ENCODE peak calls at places on chromosome 2, in nine cellular contexts. One of them, this sample, is unnamed.

GRCh38 chr2:439077-439476 is 151.2 kb upstream of the ALKAL2 start:
- DNase-seq in psoas muscle: no peak
- DNase-seq in uterus: no peak
- DNase-seq in lung: no peak
- DNase-seq in HepG2: no peak
- DNase-seq in fibroblast of the aortic adventitia: no peak
- DNase-seq in IMR-90: no peak
- DNase-seq in thoracic aorta: no peak
- DNase-seq in adrenal gland: no peak
- DNase-seq in this sample: no peak

GRCh38 chr2:41197781-41198180 is 745.9 kb upstream of the SLC8A1 start:
- DNase-seq in psoas muscle: no peak
- DNase-seq in uterus: no peak
- DNase-seq in lung: no peak
- DNase-seq in HepG2: no peak
- DNase-seq in fibroblast of the aortic adventitia: no peak
- DNase-seq in IMR-90: no peak
- DNase-seq in thoracic aorta: no peak
- DNase-seq in adrenal gland: no peak
- DNase-seq in this sample: no peak

GRCh38 chr2:23449413-23449812 is 64.4 kb downstream of the KLHL29 start:
- DNase-seq in psoas muscle: no peak
- DNase-seq in uterus: no peak
- DNase-seq in lung: no peak
- DNase-seq in HepG2: no peak
- DNase-seq in fibroblast of the aortic adventitia: no peak
- DNase-seq in IMR-90: no peak
- DNase-seq in thoracic aorta: no peak
- DNase-seq in adrenal gland: no peak
- DNase-seq in this sample: no peak

GRCh38 chr2:70919672-70920366 is 15.9 kb upstream of the ATP6V1B1 start:
- DNase-seq in psoas muscle: peak
- DNase-seq in uterus: peak
- DNase-seq in lung: peak
- DNase-seq in HepG2: peak
- DNase-seq in fibroblast of the aortic adventitia: peak
- DNase-seq in IMR-90: peak
- DNase-seq in thoracic aorta: no peak
- DNase-seq in adrenal gland: peak
- DNase-seq in this sample: peak

GRCh38 chr2:183541766-183542165 is 417.5 kb downstream of the NUP35 start:
- DNase-seq in psoas muscle: no peak
- DNase-seq in uterus: no peak
- DNase-seq in lung: no peak
- DNase-seq in HepG2: no peak
- DNase-seq in fibroblast of the aortic adventitia: no peak
- DNase-seq in IMR-90: no peak
- DNase-seq in thoracic aorta: no peak
- DNase-seq in adrenal gland: no peak
- DNase-seq in this sample: no peak

GRCh38 chr2:199315299-199316179 is 142.2 kb downstream of the SATB2 start:
- DNase-seq in psoas muscle: no peak
- DNase-seq in uterus: no peak
- DNase-seq in lung: no peak
- DNase-seq in HepG2: peak
- DNase-seq in fibroblast of the aortic adventitia: peak
- DNase-seq in IMR-90: peak
- DNase-seq in thoracic aorta: no peak
- DNase-seq in adrenal gland: no peak
- DNase-seq in this sample: no peak

GRCh38 chr2:177640423-177640822 is 247.8 kb downstream of the AGPS start:
- DNase-seq in psoas muscle: no peak
- DNase-seq in uterus: no peak
- DNase-seq in lung: no peak
- DNase-seq in HepG2: no peak
- DNase-seq in fibroblast of the aortic adventitia: no peak
- DNase-seq in IMR-90: no peak
- DNase-seq in thoracic aorta: no peak
- DNase-seq in adrenal gland: no peak
- DNase-seq in this sample: no peak

GRCh38 chr2:3785890-3786273 is 82.5 kb downstream of the DCDC2C start:
- DNase-seq in psoas muscle: no peak
- DNase-seq in uterus: no peak
- DNase-seq in lung: no peak
- DNase-seq in HepG2: no peak
- DNase-seq in fibroblast of the aortic adventitia: no peak
- DNase-seq in IMR-90: no peak
- DNase-seq in thoracic aorta: no peak
- DNase-seq in adrenal gland: no peak
- DNase-seq in this sample: no peak

GRCh38 chr2:28469304-28469703 is 26.6 kb upstream of the PLB1 start:
- DNase-seq in psoas muscle: no peak
- DNase-seq in uterus: no peak
- DNase-seq in lung: no peak
- DNase-seq in HepG2: no peak
- DNase-seq in fibroblast of the aortic adventitia: peak
- DNase-seq in IMR-90: peak
- DNase-seq in thoracic aorta: no peak
- DNase-seq in adrenal gland: peak
- DNase-seq in this sample: peak

GRCh38 chr2:109377976-109378375 is 235.8 kb downstream of the SEPTIN10 start:
- DNase-seq in psoas muscle: peak
- DNase-seq in uterus: peak
- DNase-seq in lung: no peak
- DNase-seq in HepG2: no peak
- DNase-seq in fibroblast of the aortic adventitia: no peak
- DNase-seq in IMR-90: no peak
- DNase-seq in thoracic aorta: no peak
- DNase-seq in adrenal gland: no peak
- DNase-seq in this sample: no peak

GRCh38 chr2:25323042-25323514 is 18.6 kb downstream of the DNMT3A start:
- DNase-seq in psoas muscle: peak
- DNase-seq in uterus: no peak
- DNase-seq in lung: no peak
- DNase-seq in HepG2: no peak
- DNase-seq in fibroblast of the aortic adventitia: no peak
- DNase-seq in IMR-90: peak
- DNase-seq in thoracic aorta: no peak
- DNase-seq in adrenal gland: no peak
- DNase-seq in this sample: no peak

GRCh38 chr2:234098675-234099195 is 48.2 kb downstream of the SPP2 start:
- DNase-seq in psoas muscle: no peak
- DNase-seq in uterus: no peak
- DNase-seq in lung: no peak
- DNase-seq in HepG2: no peak
- DNase-seq in fibroblast of the aortic adventitia: no peak
- DNase-seq in IMR-90: no peak
- DNase-seq in thoracic aorta: no peak
- DNase-seq in adrenal gland: no peak
- DNase-seq in this sample: no peak

DNA sequence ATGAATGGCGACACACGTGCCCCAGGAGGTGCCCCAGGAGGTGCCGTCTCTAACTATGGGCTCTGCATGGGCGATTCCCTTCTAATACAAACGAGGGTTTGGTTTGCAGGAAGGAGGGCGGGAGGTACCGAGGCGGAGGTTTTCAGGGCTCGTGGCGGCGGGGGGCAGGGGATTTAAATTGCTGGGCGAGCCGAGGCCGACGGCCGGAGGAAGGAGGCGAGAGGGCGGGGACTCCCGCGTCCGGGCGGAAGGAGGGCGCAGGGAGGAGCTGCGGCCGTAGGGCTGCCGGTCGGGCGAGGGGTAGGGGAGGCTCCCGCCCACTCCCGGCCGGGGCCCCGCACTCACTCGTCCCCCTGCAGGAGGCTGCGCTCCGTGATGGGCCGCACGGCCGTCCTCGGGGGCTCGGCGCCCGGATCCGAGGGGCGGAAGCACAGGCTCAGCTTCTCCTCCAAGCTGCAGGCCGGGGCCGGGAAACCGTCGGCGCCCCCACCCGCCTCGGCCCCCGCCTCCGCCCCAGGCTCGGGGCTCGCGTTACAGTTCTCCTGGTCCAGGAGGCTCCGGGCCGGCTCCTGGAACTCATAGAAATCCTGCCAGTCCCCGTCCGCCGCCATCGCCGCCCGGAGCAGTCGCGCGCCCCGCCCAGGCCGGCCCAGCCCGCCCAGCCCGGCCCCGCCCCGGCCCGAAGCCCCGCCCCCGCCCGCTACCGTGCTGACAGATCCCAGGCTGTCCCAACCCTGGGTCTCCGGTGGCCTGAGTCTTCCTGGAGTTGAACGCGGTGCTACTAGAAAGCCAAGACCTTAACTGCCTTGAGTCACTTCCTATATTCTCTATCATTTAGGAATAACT is at the start of gene FEZ2:
- DNase-seq in psoas muscle: peak
- DNase-seq in uterus: peak
- DNase-seq in lung: peak
- DNase-seq in HepG2: peak
- DNase-seq in fibroblast of the aortic adventitia: peak
- DNase-seq in IMR-90: peak
- DNase-seq in thoracic aorta: peak
- DNase-seq in adrenal gland: peak
- DNase-seq in this sample: peak
- TF ChIP-seq CTCF in psoas muscle: no peak
- TF ChIP-seq CTCF in uterus: no peak
- TF ChIP-seq CTCF in lung: no peak
- TF ChIP-seq CTCF in HepG2: no peak
- TF ChIP-seq CTCF in fibroblast of the aortic adventitia: no peak
- TF ChIP-seq CTCF in IMR-90: no peak
- TF ChIP-seq CTCF in thoracic aorta: no peak
- TF ChIP-seq CTCF in adrenal gland: no peak
- TF ChIP-seq CTCF in this sample: no peak

GRCh38 chr2:44392338-44392943 is 30.7 kb downstream of the CAMKMT start:
- DNase-seq in psoas muscle: no peak
- DNase-seq in uterus: peak
- DNase-seq in lung: peak
- DNase-seq in HepG2: peak
- DNase-seq in fibroblast of the aortic adventitia: peak
- DNase-seq in IMR-90: peak
- DNase-seq in thoracic aorta: no peak
- DNase-seq in adrenal gland: peak
- DNase-seq in this sample: peak

GRCh38 chr2:44388877-44389276 is 27.1 kb downstream of the CAMKMT start:
- DNase-seq in psoas muscle: no peak
- DNase-seq in uterus: no peak
- DNase-seq in lung: no peak
- DNase-seq in HepG2: no peak
- DNase-seq in fibroblast of the aortic adventitia: no peak
- DNase-seq in IMR-90: no peak
- DNase-seq in thoracic aorta: no peak
- DNase-seq in adrenal gland: no peak
- DNase-seq in this sample: no peak

DNA sequence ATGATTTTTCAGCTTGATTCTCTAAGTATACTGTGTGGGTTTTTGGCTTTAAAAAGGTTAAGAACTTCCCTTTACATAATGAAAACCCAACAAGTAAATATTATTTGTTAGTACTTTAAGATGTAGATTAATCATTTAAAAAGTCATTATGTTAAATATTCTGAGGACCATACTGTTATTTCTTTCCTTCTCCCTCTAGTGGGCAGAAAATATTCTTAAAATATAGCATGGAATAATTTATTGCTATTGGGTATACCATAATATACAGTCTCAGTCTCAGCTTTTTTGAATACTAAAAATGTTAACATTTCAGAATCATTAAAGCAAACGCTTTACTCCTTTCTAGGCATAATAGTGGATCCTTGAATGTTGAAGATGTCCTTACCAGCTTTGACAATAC is 28.1 kb downstream of the CAMKMT start:
- DNase-seq in psoas muscle: no peak
- DNase-seq in uterus: no peak
- DNase-seq in lung: no peak
- DNase-seq in HepG2: no peak
- DNase-seq in fibroblast of the aortic adventitia: peak
- DNase-seq in IMR-90: no peak
- DNase-seq in thoracic aorta: no peak
- DNase-seq in adrenal gland: no peak
- DNase-seq in this sample: no peak
- TF ChIP-seq CTCF in psoas muscle: no peak
- TF ChIP-seq CTCF in uterus: no peak
- TF ChIP-seq CTCF in lung: no peak
- TF ChIP-seq CTCF in HepG2: no peak
- TF ChIP-seq CTCF in fibroblast of the aortic adventitia: peak
- TF ChIP-seq CTCF in IMR-90: peak
- TF ChIP-seq CTCF in thoracic aorta: no peak
- TF ChIP-seq CTCF in adrenal gland: peak
- TF ChIP-seq CTCF in this sample: peak

GRCh38 chr2:21781962-21782361 is 658.2 kb downstream of the TDRD15 start:
- DNase-seq in psoas muscle: no peak
- DNase-seq in uterus: no peak
- DNase-seq in lung: no peak
- DNase-seq in HepG2: no peak
- DNase-seq in fibroblast of the aortic adventitia: no peak
- DNase-seq in IMR-90: no peak
- DNase-seq in thoracic aorta: no peak
- DNase-seq in adrenal gland: no peak
- DNase-seq in this sample: no peak

GRCh38 chr2:21779786-21780185 is 656.0 kb downstream of the TDRD15 start:
- DNase-seq in psoas muscle: no peak
- DNase-seq in uterus: no peak
- DNase-seq in lung: no peak
- DNase-seq in HepG2: no peak
- DNase-seq in fibroblast of the aortic adventitia: no peak
- DNase-seq in IMR-90: peak
- DNase-seq in thoracic aorta: no peak
- DNase-seq in adrenal gland: no peak
- DNase-seq in this sample: no peak

GRCh38 chr2:21787931-21788330 is 664.2 kb downstream of the TDRD15 start:
- DNase-seq in psoas muscle: no peak
- DNase-seq in uterus: no peak
- DNase-seq in lung: no peak
- DNase-seq in HepG2: no peak
- DNase-seq in fibroblast of the aortic adventitia: no peak
- DNase-seq in IMR-90: peak
- DNase-seq in thoracic aorta: no peak
- DNase-seq in adrenal gland: no peak
- DNase-seq in this sample: no peak

DNA sequence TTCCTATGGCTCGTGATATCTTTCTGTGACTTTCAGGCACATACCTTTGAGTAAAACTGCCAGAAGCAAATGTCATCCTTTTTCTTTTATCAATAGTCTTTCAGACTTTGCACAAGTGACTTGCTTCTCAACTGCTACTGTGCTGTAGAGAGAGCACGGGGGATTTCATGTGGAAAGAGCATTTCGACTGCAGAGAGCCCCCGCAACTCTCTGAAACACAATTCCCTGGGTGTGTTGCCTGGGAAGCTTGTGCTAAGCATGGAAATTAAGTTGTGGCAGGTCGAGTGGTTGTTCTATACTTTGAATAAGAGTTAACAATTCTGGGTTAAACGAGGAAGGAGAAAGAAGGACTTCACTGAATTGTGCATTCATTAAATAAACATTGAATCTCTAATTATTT is 659.1 kb downstream of the TDRD15 start:
- DNase-seq in psoas muscle: no peak
- DNase-seq in uterus: no peak
- DNase-seq in lung: no peak
- DNase-seq in HepG2: no peak
- DNase-seq in fibroblast of the aortic adventitia: no peak
- DNase-seq in IMR-90: no peak
- DNase-seq in thoracic aorta: no peak
- DNase-seq in adrenal gland: no peak
- DNase-seq in this sample: no peak
- TF ChIP-seq CTCF in psoas muscle: no peak
- TF ChIP-seq CTCF in uterus: no peak
- TF ChIP-seq CTCF in lung: no peak
- TF ChIP-seq CTCF in HepG2: no peak
- TF ChIP-seq CTCF in fibroblast of the aortic adventitia: no peak
- TF ChIP-seq CTCF in IMR-90: no peak
- TF ChIP-seq CTCF in thoracic aorta: no peak
- TF ChIP-seq CTCF in adrenal gland: no peak
- TF ChIP-seq CTCF in this sample: no peak

GRCh38 chr2:46615555-46616487 is 136.5 kb downstream of the TMEM247 start:
- DNase-seq in psoas muscle: peak
- DNase-seq in uterus: no peak
- DNase-seq in lung: no peak
- DNase-seq in HepG2: peak
- DNase-seq in fibroblast of the aortic adventitia: peak
- DNase-seq in IMR-90: peak
- DNase-seq in thoracic aorta: no peak
- DNase-seq in adrenal gland: no peak
- DNase-seq in this sample: peak
- TF ChIP-seq CTCF in psoas muscle: no peak
- TF ChIP-seq CTCF in uterus: peak
- TF ChIP-seq CTCF in lung: no peak
- TF ChIP-seq CTCF in HepG2: peak
- TF ChIP-seq CTCF in fibroblast of the aortic adventitia: peak
- TF ChIP-seq CTCF in IMR-90: peak
- TF ChIP-seq CTCF in thoracic aorta: no peak
- TF ChIP-seq CTCF in adrenal gland: no peak
- TF ChIP-seq CTCF in this sample: peak